ENCODE peak calls at places on chromosomes 3 and 15, in five cellular contexts. C is Kasumi-1, D is GM20000, Q is DMS153, J is Panc1. U is an unnamed sample.

GRCh38 chr3:182925330-182925943 is 54.9 kb downstream of the DCUN1D1 start:
- DNase-seq in C (no peak), Q (no peak), J (no peak), D (peak; percentile 57), U (no peak)

GRCh38 chr3:7382293-7383033 is 521.5 kb downstream of the GRM7 start:
- DNase-seq in C (no peak), Q (peak; percentile 70), D (no peak), J (no peak), U (no peak)

GRCh38 chr3:113495035-113495434 is 19.9 kb downstream of the SPICE1 start:
- DNase-seq in J (no peak), C (peak; percentile 76), Q (no peak), D (peak; percentile 35), U (peak; percentile 23)

GRCh38 chr3:192039593-192039992 is 578.6 kb downstream of the PYDC2 start:
- DNase-seq in J (no peak), C (no peak), D (no peak), Q (peak; percentile 33), U (no peak)

GRCh38 chr15:82168757-82169156 is 93.8 kb downstream of the EFL1 start:
- DNase-seq in J (no peak), D (no peak), C (no peak), Q (no peak), U (no peak)

GRCh38 chr15:24933716-24934115 is 21.1 kb upstream of the SNRPN start:
- DNase-seq in C (no peak), D (no peak), J (no peak), Q (no peak), U (no peak)

GRCh38 chr3:101182734-101183133 is 137.6 kb downstream of the IMPG2 start:
- DNase-seq in C (no peak), J (no peak), Q (no peak), D (no peak), U (no peak)

GRCh38 chr3:138253609-138254008 is 66.5 kb downstream of the ARMC8 start:
- DNase-seq in C (no peak), D (no peak), J (no peak), Q (no peak), U (no peak)